ENCODE peak calls at places on chromosomes 16 and 17, in seven cellular contexts. D is A549, J is upper lobe of left lung, H is stomach, P is transverse colon, E is sigmoid colon, N is HepG2. K is an unnamed sample.

GRCh38 chr17:39950871-39951348 is 11.9 kb upstream of the GSDMA start:
- DNase-seq in H (no peak), D (no peak), N (no peak), P (no peak), J (no peak), E (no peak), K (no peak)

GRCh38 chr16:85398050-85398451 is 215.1 kb upstream of the GSE1 start:
- DNase-seq in H (no peak), N (no peak), E (peak), P (no peak), D (no peak), J (no peak), K (peak)

GRCh38 chr17:28725166-28725659 is 820 bp downstream of the TLCD1 start:
- DNase-seq in N (peak), P (no peak), J (no peak), E (peak), H (no peak), D (peak), K (no peak)

GRCh38 chr17:83125515-83126274 is 46.3 kb downstream of the METRNL start:
- DNase-seq in D (no peak), E (peak), J (no peak), H (no peak), P (peak), N (no peak), K (peak)

GRCh38 chr17:58279016-58279671 is 1.6 kb downstream of the MPO start:
- DNase-seq in P (peak), N (no peak), J (peak), E (peak), D (no peak), H (no peak), K (no peak)

GRCh38 chr17:69607162-69607834 is 192.8 kb downstream of the MAP2K6 start:
- DNase-seq in E (peak), N (peak), H (peak), J (no peak), D (peak), P (peak), K (peak)

GRCh38 chr17:1126327-1126726 is 53.5 kb downstream of the ABR start:
- DNase-seq in P (no peak), N (no peak), E (no peak), H (no peak), D (no peak), J (no peak), K (no peak)

GRCh38 chr16:21598676-21599157 is 660 bp upstream of the METTL9 start:
- DNase-seq in N (no peak), D (no peak), P (peak), J (no peak), E (no peak), H (no peak), K (no peak)

GRCh38 chr17:76428511-76428910 is 24.4 kb downstream of the UBE2O start:
- DNase-seq in E (no peak), P (no peak), N (no peak), H (no peak), D (no peak), J (no peak), K (no peak)

GRCh38 chr16:50846511-50846910 is 104.6 kb downstream of the CYLD start:
- DNase-seq in H (no peak), N (no peak), P (no peak), D (no peak), E (no peak), J (no peak), K (no peak)

GRCh38 chr17:74358696-74359095 is 3.0 kb downstream of the BTBD17 start:
- DNase-seq in N (no peak), E (no peak), D (peak), J (no peak), H (no peak), P (no peak), K (no peak)

GRCh38 chr16:68732068-68732680 is 4.9 kb upstream of the CDH1 start:
- DNase-seq in E (no peak), J (peak), N (peak), P (peak), D (peak), H (peak), K (no peak)

GRCh38 chr16:88345031-88345942 is 37.5 kb upstream of the ZNF469 start:
- DNase-seq in D (no peak), H (no peak), E (no peak), P (no peak), N (no peak), J (peak), K (no peak)

GRCh38 chr17:69246726-69247375 is 18.2 kb upstream of the ABCA10 start:
- DNase-seq in D (peak), H (no peak), N (peak), P (no peak), J (no peak), E (no peak), K (no peak)

GRCh38 chr16:53036066-53036465 is 16.6 kb downstream of the CHD9NB start:
- DNase-seq in P (no peak), N (no peak), E (no peak), J (no peak), D (no peak), H (no peak), K (no peak)

GRCh38 chr16:67264277-67264676 is 15.1 kb upstream of the PLEKHG4 start:
- DNase-seq in H (no peak), E (peak), N (no peak), J (no peak), D (no peak), P (no peak), K (no peak)

GRCh38 chr16:9874233-9874632 is 308.0 kb downstream of the GRIN2A start:
- DNase-seq in P (no peak), D (no peak), N (no peak), H (no peak), E (no peak), J (no peak), K (no peak)

GRCh38 chr16:73002836-73003235 is 45.1 kb downstream of the ZFHX3 start:
- DNase-seq in E (no peak), N (no peak), J (no peak), H (no peak), P (no peak), D (no peak), K (no peak)

GRCh38 chr17:54882371-54882770 is 18.3 kb upstream of the TOM1L1 start:
- DNase-seq in P (no peak), J (no peak), N (no peak), H (no peak), E (no peak), D (no peak), K (no peak)

GRCh38 chr17:30235386-30236296 is at the start of gene SLC6A4:
- DNase-seq in D (no peak), P (no peak), J (peak), H (no peak), E (no peak), N (no peak), K (peak)

GRCh38 chr17:28554565-28554964 is 2.1 kb upstream of the UNC119 start:
- DNase-seq in P (no peak), H (no peak), N (no peak), E (no peak), J (no peak), D (peak), K (no peak)

GRCh38 chr17:53336281-53336680 is 486.4 kb upstream of the KIF2B start:
- DNase-seq in D (no peak), E (no peak), N (no peak), H (no peak), P (no peak), J (no peak), K (no peak)

GRCh38 chr16:1278456-1278855 is 22.6 kb downstream of the TPSD1 start:
- DNase-seq in N (no peak), P (no peak), H (no peak), D (no peak), E (no peak), J (peak), K (no peak)

GRCh38 chr16:47667956-47668355 is 206.8 kb downstream of the PHKB start:
- DNase-seq in P (no peak), H (no peak), J (no peak), D (no peak), E (no peak), N (no peak), K (no peak)

GRCh38 chr16:1540556-1540855 is 7.0 kb downstream of the TMEM204 start:
- DNase-seq in H (no peak), D (no peak), P (no peak), E (no peak), N (no peak), J (peak), K (no peak)

DNA sequence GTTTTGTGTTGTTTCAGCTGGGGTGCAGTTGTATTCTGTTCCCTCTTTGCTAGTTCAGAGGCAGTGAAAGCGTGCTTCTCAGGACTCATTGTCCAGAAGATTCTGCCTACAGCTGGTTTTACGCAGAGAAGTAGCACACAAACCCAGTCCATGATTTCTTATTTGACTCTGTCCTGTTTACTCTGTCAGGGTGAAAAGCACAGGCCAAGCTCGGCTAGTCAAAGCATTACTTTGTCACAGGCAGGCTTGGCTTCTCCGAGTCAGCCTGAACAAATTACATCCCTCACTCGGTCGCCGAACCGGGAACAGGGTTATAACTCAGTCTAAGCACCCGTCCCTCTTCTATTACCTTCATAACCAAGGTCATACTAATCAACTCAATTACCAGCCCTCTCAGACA is 435.0 kb downstream of the MAF start:
- DNase-seq in E (no peak), H (no peak), D (no peak), J (no peak), P (no peak), N (no peak), K (no peak)
- TF ChIP-seq EP300 in E (no peak), H (no peak), D (no peak), J (no peak), P (no peak), N (no peak), K (no peak)

GRCh38 chr16:19415461-19415860 is 2.2 kb upstream of the TMC5 start:
- DNase-seq in J (no peak), H (peak), D (no peak), E (no peak), N (no peak), P (peak), K (no peak)

GRCh38 chr16:19406891-19407491 is 10.7 kb upstream of the TMC5 start:
- DNase-seq in D (no peak), N (no peak), H (no peak), P (no peak), E (no peak), J (no peak), K (no peak)

GRCh38 chr16:19411298-19411697 is 6.4 kb upstream of the TMC5 start:
- DNase-seq in J (no peak), H (no peak), P (no peak), N (no peak), E (no peak), D (no peak), K (no peak)

GRCh38 chr16:19415918-19416317 is 1.8 kb upstream of the TMC5 start:
- DNase-seq in D (no peak), E (no peak), P (no peak), N (no peak), J (no peak), H (no peak), K (no peak)

GRCh38 chr16:19410435-19411153 is 7.1 kb upstream of the TMC5 start:
- DNase-seq in E (no peak), P (peak), D (peak), H (peak), J (peak), N (no peak), K (no peak)
- TF ChIP-seq EP300 in E (no peak), P (no peak), D (no peak), H (no peak), J (no peak), N (no peak), K (no peak)

GRCh38 chr16:71348262-71349085 is 10.0 kb upstream of the CALB2 start:
- DNase-seq in N (no peak), D (no peak), E (no peak), P (no peak), J (peak), H (no peak), K (peak)

GRCh38 chr16:71352963-71353460 is 5.5 kb upstream of the CALB2 start:
- DNase-seq in N (no peak), J (no peak), E (no peak), H (no peak), P (no peak), D (no peak), K (no peak)

GRCh38 chr16:71352466-71352865 is 6.1 kb upstream of the CALB2 start:
- DNase-seq in J (no peak), D (no peak), H (no peak), N (no peak), E (no peak), P (no peak), K (peak)

GRCh38 chr16:71351558-71351901 is 7.0 kb upstream of the CALB2 start:
- DNase-seq in D (no peak), E (no peak), N (no peak), H (no peak), P (no peak), J (peak), K (no peak)

DNA sequence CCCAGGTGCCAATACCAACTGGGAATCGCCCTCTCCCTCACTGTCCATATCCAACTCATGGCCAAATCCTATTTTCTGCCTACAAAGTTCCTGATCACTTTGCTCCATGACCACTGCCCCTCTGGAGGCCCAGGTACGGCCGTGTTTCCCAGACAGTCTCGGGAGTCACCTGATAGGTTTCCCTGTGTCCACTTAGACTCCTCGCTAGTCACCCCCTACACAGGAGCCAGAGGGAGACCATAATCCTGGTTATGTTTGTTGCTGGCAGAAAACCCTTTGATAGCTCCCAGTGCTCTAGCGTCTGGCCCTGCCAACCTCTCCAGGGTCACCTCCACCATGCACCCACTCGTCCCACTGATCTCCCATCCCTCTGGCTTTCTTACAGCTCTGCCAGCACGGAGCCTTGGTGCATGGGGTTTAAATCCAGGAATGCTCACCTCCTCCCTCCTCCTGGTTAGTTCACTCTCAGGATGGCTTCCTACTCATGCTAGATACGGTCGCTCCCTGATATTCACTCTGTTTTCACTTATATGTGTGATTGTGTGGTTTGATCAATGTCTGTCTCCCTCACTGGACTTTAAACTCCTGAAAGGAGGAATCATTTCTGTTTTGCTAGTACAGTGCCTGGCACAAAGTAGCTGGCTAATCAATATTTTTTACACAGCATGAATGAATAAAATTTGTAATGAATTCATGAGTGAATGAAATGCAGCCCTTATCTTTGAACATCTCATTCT is 7.5 kb upstream of the CALB2 start:
- DNase-seq in N (no peak), E (no peak), J (no peak), P (no peak), H (no peak), D (no peak), K (peak)
- TF ChIP-seq EP300 in N (no peak), E (no peak), J (no peak), P (no peak), H (no peak), D (no peak), K (no peak)

GRCh38 chr17:48546924-48547838 is 2.3 kb upstream of the HOXB2 start:
- DNase-seq in D (no peak), N (no peak), E (peak), H (no peak), J (no peak), P (no peak), K (no peak)
- TF ChIP-seq EP300 in D (no peak), N (no peak), E (no peak), H (no peak), J (no peak), P (no peak), K (no peak)

DNA sequence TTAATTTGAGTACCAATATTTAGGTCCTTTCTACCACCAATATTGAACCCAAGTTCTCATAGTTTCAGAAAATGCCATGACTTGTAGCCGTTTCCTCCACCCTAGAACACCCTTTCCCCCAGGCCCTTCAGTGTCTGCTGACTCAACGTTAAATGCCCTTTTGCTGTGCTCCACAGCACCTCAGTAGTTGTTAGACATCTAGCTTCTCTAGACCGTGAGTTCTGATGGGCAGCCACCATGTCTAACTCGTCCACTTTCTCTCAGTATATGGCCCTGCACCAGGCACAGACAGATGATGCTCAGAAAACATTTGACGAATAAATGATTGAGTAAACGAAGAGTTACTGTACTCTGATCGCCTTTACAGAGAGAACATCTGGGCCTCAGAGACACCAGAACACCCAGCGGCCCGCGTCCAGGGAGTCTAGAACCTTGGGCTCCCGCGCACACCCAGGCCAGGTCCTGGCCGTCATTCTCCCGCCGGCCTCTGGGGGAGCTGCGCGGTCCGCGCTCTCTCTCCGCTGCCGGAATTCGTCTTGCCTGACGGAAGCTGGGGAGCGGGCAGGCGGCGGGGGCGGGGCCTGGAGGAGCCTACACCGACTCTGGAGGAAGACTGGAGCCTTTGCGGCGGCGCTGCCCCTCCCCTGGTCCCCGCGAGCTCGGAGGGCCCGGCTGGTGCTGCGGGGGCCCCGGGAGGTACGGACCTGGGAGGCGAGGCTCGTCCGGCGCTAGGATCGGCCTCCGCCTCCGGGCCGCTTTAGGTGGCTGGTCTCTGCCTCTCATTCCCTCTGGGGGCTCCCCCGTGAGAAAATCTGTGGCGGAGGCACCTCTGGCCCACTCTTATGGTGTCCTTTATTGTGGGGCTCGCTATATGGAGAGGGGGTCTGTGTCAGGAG is at the start of gene NKIRAS2:
- DNase-seq in H (peak), N (peak), J (peak), P (peak), D (peak), E (peak), K (peak)
- TF ChIP-seq EP300 in H (no peak), N (no peak), J (peak), P (no peak), D (no peak), E (no peak), K (no peak)

GRCh38 chr16:4116328-4117249 is at the start of gene ADCY9:
- DNase-seq in J (peak), D (peak), N (peak), E (peak), H (peak), P (peak), K (peak)
- TF ChIP-seq EP300 in J (no peak), D (no peak), N (no peak), E (no peak), H (no peak), P (no peak), K (no peak)

GRCh38 chr17:56973520-56973919 is 4.4 kb upstream of the SCPEP1 start:
- DNase-seq in J (no peak), H (no peak), P (no peak), D (no peak), N (no peak), E (no peak), K (no peak)
- TF ChIP-seq EP300 in J (no peak), H (no peak), P (no peak), D (no peak), N (no peak), E (no peak), K (no peak)

GRCh38 chr17:4072487-4073157 is 70.2 kb downstream of the ZZEF1 start:
- DNase-seq in E (no peak), J (no peak), P (no peak), D (no peak), H (no peak), N (no peak), K (no peak)

GRCh38 chr17:4074831-4075495 is 67.9 kb downstream of the ZZEF1 start:
- DNase-seq in H (no peak), J (no peak), D (peak), E (no peak), N (peak), P (no peak), K (no peak)

GRCh38 chr17:4068918-4069317 is 73.9 kb downstream of the ZZEF1 start:
- DNase-seq in H (no peak), D (no peak), P (no peak), E (no peak), N (no peak), J (no peak), K (no peak)

DNA sequence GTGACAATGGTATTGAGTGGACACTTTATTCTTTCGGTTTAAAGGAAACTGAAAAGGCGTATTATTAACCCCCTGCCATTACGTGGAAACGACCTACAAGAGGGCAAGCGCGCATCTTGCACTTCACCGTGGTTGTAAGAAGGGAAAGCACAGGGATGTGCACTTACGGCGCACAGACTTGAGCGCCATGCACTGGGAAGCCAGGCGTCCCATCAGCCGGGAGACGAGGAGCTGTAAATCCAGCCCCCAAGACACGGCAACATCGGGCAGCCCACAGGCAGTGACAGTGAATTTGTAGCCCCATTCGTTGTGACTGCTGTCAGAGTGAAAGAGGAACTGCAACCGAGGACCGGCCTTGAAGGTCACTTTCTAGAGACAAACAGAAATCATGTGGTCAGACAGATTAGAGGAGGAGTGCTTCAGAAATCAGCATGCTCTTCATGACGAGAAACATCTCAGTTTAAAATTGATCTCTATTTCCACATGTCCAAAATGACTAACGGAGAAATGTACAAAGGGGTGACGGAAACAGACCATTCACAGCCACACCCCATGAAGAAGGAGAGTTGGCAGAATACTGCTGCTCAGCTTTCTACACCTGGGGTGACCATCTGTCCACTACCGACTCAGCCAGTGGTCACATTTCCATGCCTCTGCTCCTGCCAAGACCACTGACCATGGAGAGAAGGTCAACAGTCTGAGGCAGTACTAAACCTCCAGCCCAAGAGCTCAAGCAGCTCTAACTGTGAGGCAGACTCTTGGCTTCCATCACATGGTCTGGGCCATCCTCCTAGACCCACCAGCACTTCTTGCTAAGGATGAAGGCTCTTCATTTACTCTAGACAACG is 68.6 kb downstream of the ZZEF1 start:
- DNase-seq in E (no peak), J (no peak), P (peak), H (peak), D (no peak), N (no peak), K (no peak)
- TF ChIP-seq EP300 in E (no peak), J (no peak), P (no peak), H (no peak), D (no peak), N (no peak), K (no peak)

K was measured in suprapubic skin.